ENCODE peak calls at places on chromosomes 11 and 22, in ten cellular contexts. L is pons; Z is AG04449; I is T-helper 1 cell; N is neural progenitor cell; J is thoracic aorta; U is NCI-H1417; S is stimulated activated CD4-positive, alpha-beta T cell treated with anti-CD3 and anti-CD28 coated beads, Interleukin-4, amount 100 ng/mL, for 4 hours; O is foreskin keratinocyte; H is Right ventricle myocardium superior. Q is an unnamed sample.

GRCh38 chr22:41479671-41480396 is 10.9 kb downstream of the ACO2 start:
- DNase-seq in N (peak), O (no peak), L (peak), I (no peak), S (no peak), H (no peak), U (no peak), Z (no peak), J (no peak), Q (no peak)

GRCh38 chr22:31872209-31872608 is 72.1 kb upstream of the YWHAH start:
- DNase-seq in U (no peak), J (no peak), S (no peak), O (no peak), I (peak), H (no peak), N (peak), Z (no peak), L (no peak), Q (no peak)

GRCh38 chr11:94402355-94402754 is 1.1 kb upstream of the GPR83 start:
- DNase-seq in Z (no peak), S (no peak), O (no peak), U (no peak), L (no peak), H (no peak), J (no peak), I (no peak), N (no peak), Q (no peak)

GRCh38 chr11:115518983-115519382 is 14.8 kb upstream of the CADM1 start:
- DNase-seq in N (no peak), S (no peak), I (no peak), H (no peak), Z (no peak), J (no peak), O (no peak), L (no peak), U (peak), Q (no peak)

GRCh38 chr11:12889243-12889642 is 119.9 kb upstream of the RASSF10 start:
- DNase-seq in N (no peak), O (no peak), H (peak), U (peak), J (peak), S (no peak), Z (peak), I (no peak), L (peak), Q (no peak)

GRCh38 chr11:81237139-81237538 is 1496.5 kb downstream of the FAM181B start:
- DNase-seq in I (no peak), S (no peak), U (peak), H (no peak), Z (no peak), N (peak), O (peak), J (no peak), L (peak), Q (peak)

GRCh38 chr22:45210577-45211431 is 29.9 kb downstream of the KIAA0930 start:
- DNase-seq in L (no peak), H (peak), N (no peak), S (no peak), I (no peak), J (no peak), O (no peak), U (no peak), Z (peak), Q (no peak)

GRCh38 chr11:15969701-15970329 is 386.5 kb downstream of the SOX6 start:
- DNase-seq in N (no peak), J (no peak), S (no peak), U (no peak), L (no peak), O (peak), Z (peak), H (no peak), I (no peak), Q (no peak)

GRCh38 chr11:132244871-132245557 is 874.6 kb downstream of the NTM start:
- DNase-seq in Z (no peak), I (no peak), N (no peak), S (no peak), U (peak), L (no peak), H (no peak), O (no peak), J (no peak), Q (no peak)

GRCh38 chr11:44946268-44946667 is 4.4 kb downstream of the TP53I11 start:
- DNase-seq in S (no peak), O (no peak), U (no peak), Z (no peak), H (peak), I (no peak), N (no peak), J (peak), L (no peak), Q (no peak)

GRCh38 chr22:46791201-46791731 is 28.8 kb downstream of the TBC1D22A start:
- DNase-seq in Z (no peak), N (no peak), I (peak), J (no peak), U (no peak), S (peak), L (peak), H (no peak), O (peak), Q (no peak)

GRCh38 chr11:1793091-1793490 is 29.4 kb upstream of the CTSD start:
- DNase-seq in H (no peak), I (no peak), L (no peak), Z (no peak), N (no peak), O (no peak), S (no peak), U (no peak), J (no peak), Q (no peak)

GRCh38 chr11:115298613-115299012 is 205.6 kb downstream of the CADM1 start:
- DNase-seq in U (no peak), O (no peak), N (no peak), S (no peak), J (no peak), L (no peak), Z (no peak), I (no peak), H (no peak), Q (no peak)

GRCh38 chr22:17980638-17981051 is 43.7 kb downstream of the MICAL3 start:
- DNase-seq in Z (no peak), O (no peak), U (no peak), H (no peak), N (peak), L (no peak), J (no peak), S (peak), I (no peak), Q (no peak)

GRCh38 chr22:44089717-44090570 is 65.8 kb downstream of the PARVB start:
- DNase-seq in H (peak), I (no peak), Z (no peak), U (no peak), S (no peak), O (no peak), J (no peak), N (no peak), L (no peak), Q (no peak)

GRCh38 chr11:9740202-9740881 is 76.5 kb downstream of the SWAP70 start:
- DNase-seq in L (no peak), O (no peak), N (no peak), I (no peak), S (no peak), H (no peak), J (no peak), U (no peak), Z (no peak), Q (no peak)

GRCh38 chr11:131889146-131889577 is 518.7 kb downstream of the NTM start:
- DNase-seq in N (peak), H (no peak), U (peak), S (no peak), Z (peak), O (peak), I (no peak), J (no peak), L (no peak), Q (peak)

GRCh38 chr11:41982975-41983374 is 523.5 kb upstream of the LRRC4C start:
- DNase-seq in Z (no peak), J (no peak), O (no peak), L (no peak), S (no peak), U (no peak), I (no peak), H (no peak), N (no peak), Q (no peak)

GRCh38 chr22:19036229-19036522 is 86.0 kb downstream of the DGCR2 start:
- DNase-seq in U (no peak), J (no peak), S (no peak), Z (no peak), I (no peak), H (no peak), O (no peak), N (no peak), L (no peak), Q (no peak)

GRCh38 chr11:93236741-93237675 is 39.2 kb upstream of the SLC36A4 start:
- DNase-seq in S (no peak), H (no peak), I (no peak), N (peak), U (no peak), O (no peak), L (peak), J (no peak), Z (no peak), Q (no peak)

GRCh38 chr11:102268083-102268984 is 49.0 kb upstream of the BIRC3 start:
- DNase-seq in J (peak), S (peak), H (peak), N (peak), I (peak), Z (no peak), O (peak), U (peak), L (no peak), Q (no peak)

GRCh38 chr11:76796511-76797203 is 13.5 kb downstream of the TSKU start:
- DNase-seq in H (no peak), S (no peak), Z (no peak), O (no peak), J (no peak), U (no peak), I (no peak), N (no peak), L (no peak), Q (no peak)

GRCh38 chr11:120565436-120566155 is 54.0 kb downstream of the GRIK4 start:
- DNase-seq in S (no peak), U (no peak), Z (no peak), J (no peak), N (no peak), H (no peak), O (no peak), I (no peak), L (peak), Q (no peak)

GRCh38 chr11:12599408-12600143 is 74.6 kb upstream of the TEAD1 start:
- DNase-seq in J (no peak), L (peak), I (no peak), Z (no peak), O (no peak), U (no peak), S (peak), H (peak), N (peak), Q (no peak)

GRCh38 chr11:14587203-14587602 is 56.4 kb upstream of the PDE3B start:
- DNase-seq in O (no peak), N (no peak), H (no peak), J (no peak), L (peak), U (no peak), Z (no peak), S (no peak), I (no peak), Q (no peak)

GRCh38 chr11:64253481-64253880 is 2.2 kb downstream of the PLCB3 start:
- DNase-seq in S (no peak), O (no peak), U (no peak), N (no peak), I (no peak), J (no peak), L (no peak), H (no peak), Z (no peak), Q (no peak)

GRCh38 chr22:50185384-50186087 is at the start of gene TRABD:
- DNase-seq in J (no peak), O (no peak), N (peak), H (peak), L (peak), S (peak), I (peak), U (peak), Z (no peak), Q (no peak)

Q was measured in epithelial cell of proximal tubule.